ENCODE peak calls at places on chromosomes 2 and 18, in eight cellular contexts. F is IMR-90, I is psoas muscle, E is heart left ventricle, J is fibroblast of lung, O is adrenal gland, T is lung, X is astrocyte. Z is an unnamed sample. For H3K9me3, the result is how much of the 10 kb centered on the place peaks cover.

GRCh38 chr2:120254178-120254577 is 1.5 kb downstream of the RALB start:
- DNase-seq in I (no peak), O (no peak), J (no peak), T (no peak), X (no peak), E (no peak), F (peak), Z (no peak)

GRCh38 chr18:13800505-13801259 is 23.3 kb upstream of the MC5R start:
- DNase-seq in O (peak), T (peak), X (peak), J (peak), F (peak), I (peak), E (peak), Z (peak)

GRCh38 chr2:200288670-200289429 is 17.6 kb upstream of the SPATS2L start:
- DNase-seq in T (no peak), X (no peak), E (no peak), O (no peak), I (peak), J (peak), F (peak), Z (no peak)

GRCh38 chr18:10398571-10398970 is 55.9 kb upstream of the APCDD1 start:
- DNase-seq in E (no peak), J (no peak), O (no peak), X (no peak), I (no peak), F (no peak), T (peak), Z (no peak)

GRCh38 chr2:230784840-230785239 is 72.2 kb downstream of the CAB39 start:
- DNase-seq in T (no peak), F (no peak), I (no peak), O (no peak), J (no peak), E (no peak), X (peak), Z (no peak)

GRCh38 chr2:134169788-134170187 is 84.1 kb upstream of the MGAT5 start:
- DNase-seq in I (no peak), F (no peak), O (no peak), J (no peak), X (no peak), E (no peak), T (no peak), Z (no peak)

GRCh38 chr2:60295591-60295962 is 257.9 kb downstream of the BCL11A start:
- DNase-seq in O (no peak), X (no peak), J (no peak), T (no peak), I (no peak), F (no peak), E (no peak), Z (no peak)

GRCh38 chr2:37307500-37307899 is 17.1 kb downstream of the PRKD3 start:
- DNase-seq in O (no peak), X (no peak), T (no peak), J (no peak), I (no peak), E (no peak), F (no peak), Z (peak)

GRCh38 chr2:37886745-37887144 is 38.3 kb upstream of the RMDN2 start:
- DNase-seq in X (peak), E (no peak), I (no peak), F (peak), O (no peak), J (peak), T (no peak), Z (no peak)

GRCh38 chr2:176814274-176814673 is 398.3 kb upstream of the HNRNPA3 start:
- DNase-seq in O (no peak), J (no peak), X (no peak), T (no peak), F (no peak), I (no peak), E (no peak), Z (no peak)

DNA sequence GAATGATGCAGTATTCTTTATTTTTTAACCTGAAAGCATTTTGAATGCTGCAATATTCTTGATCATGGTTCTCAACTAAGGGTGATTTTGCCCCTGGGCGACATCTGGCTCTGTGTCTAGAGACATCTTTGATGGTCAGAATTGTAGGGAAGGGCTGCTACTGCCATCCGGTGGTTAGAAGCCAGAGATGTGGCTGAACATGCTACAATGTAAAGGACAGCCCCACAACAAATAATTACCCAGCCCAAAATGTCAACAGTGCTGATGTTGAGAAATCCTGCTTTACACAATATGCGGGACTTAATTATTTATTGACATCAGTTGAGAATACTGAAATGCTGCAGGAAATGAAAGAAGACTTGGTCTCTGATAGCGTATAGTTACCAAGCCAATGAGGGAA is 37.5 kb upstream of the SERPINB2 start:
- DNase-seq in T (no peak), E (no peak), F (peak), J (peak), O (no peak), X (no peak), I (no peak), Z (no peak)
- TF ChIP-seq CTCF in T (peak), E (peak), F (peak), J (peak), O (no peak), X (peak), I (no peak), Z (no peak)

GRCh38 chr2:105999590-105999989 is 194.5 kb downstream of the UXS1 start:
- DNase-seq in E (no peak), O (no peak), I (no peak), T (no peak), X (no peak), J (no peak), F (no peak), Z (no peak)
- H3K9me3 ChIP-seq in E (under half), O (under half), I (under half), T (under half), X (under half), J (under half), F (under half), Z (under half)

DNA sequence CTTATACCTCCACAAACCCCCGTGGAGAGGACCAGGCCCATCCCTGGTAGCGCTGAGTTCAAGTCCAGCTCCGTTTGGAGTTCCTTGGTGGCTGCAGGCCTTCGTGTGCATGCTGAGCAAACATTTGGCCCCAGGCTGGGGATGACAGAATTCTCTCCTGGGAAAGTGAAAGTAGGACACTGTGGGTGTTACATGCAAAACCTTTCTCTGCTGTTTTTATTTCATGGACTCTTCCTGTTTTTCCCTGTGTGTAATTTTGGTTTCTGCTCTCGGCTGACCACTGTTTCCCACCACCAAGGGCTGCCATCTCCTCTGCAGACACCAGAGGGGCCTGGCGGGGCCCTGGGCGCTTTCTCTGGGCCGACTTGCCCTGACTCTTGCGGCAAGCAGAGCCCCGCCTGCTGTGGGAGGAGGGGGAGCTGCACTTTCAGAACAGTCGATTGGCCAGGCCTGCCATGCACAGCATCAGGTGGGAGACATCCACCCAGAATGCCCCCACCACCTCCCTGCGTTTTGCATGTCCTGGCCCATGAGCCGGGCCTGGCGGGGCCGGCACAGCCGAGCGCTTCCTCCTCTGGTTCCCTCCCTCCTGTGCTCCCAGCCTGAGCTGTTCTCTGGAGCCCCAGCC is 102.4 kb downstream of the CABLES1 start:
- DNase-seq in T (peak), X (peak), F (peak), E (peak), O (no peak), J (peak), I (peak), Z (peak)
- TF ChIP-seq CTCF in T (no peak), X (no peak), F (peak), E (peak), O (no peak), J (peak), I (no peak), Z (no peak)

DNA sequence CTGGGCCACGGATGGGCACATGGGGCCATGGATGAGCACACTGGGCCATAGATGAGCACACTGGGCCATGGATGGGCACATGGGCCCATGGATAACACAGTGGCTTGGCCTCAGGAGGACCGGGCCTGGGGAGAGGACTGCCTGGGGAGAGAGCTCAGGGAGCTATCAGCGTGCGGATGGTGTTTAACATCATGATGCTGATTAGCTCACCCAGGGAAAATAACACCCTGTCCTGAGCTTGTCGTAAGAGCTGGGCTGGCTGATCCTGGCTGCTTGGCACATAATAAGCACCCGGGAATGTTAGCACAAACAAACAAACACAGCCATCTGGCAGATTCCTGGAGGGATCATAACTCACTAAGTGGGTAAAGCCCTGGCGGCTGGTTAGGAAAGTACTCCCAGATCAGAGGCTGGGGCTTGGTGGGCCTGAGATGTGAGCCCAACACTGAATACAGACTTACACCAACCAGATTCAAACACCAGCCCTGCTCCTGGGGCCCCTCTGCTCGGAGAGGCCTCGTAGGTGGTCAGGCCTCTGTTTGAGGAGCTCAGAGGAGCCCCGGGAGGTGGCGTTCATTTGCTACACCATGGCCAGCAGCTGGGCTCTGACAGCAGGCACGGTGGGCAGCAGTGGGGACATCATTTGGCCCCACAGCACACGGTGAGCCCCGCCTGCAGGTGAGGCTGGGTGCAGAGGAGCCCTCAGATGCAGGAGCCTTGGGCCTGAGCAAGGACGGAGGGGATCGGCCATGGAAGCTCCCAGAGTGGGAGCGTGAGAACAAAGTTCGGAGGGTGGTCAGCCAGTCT is 193.3 kb upstream of the HDAC4 start:
- DNase-seq in E (no peak), O (no peak), I (no peak), T (no peak), J (no peak), X (no peak), F (no peak), Z (no peak)
- H3K9me3 ChIP-seq in E (under half), O (under half), I (under half), T (under half), J (under half), X (under half), F (half or more), Z (under half)

DNA sequence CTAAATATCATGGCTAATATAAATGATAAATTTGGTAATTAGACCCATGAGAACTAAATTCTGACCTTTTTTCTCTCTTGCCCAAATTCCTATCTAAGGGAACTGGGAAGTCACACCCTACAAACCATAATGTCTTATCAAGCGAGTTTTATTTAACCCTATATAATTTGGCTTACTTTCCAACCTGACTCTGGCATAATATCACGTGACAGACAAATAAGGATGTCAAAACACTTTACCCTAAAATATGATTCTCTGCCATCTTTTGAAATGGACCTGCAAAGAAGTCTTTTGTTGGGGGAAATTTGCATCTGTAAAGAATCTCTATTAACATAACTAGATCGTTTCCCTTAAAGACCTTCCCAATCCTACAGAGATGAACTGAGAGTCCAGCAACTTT is 1823.5 kb upstream of the LRRTM1 start:
- DNase-seq in O (no peak), X (no peak), E (no peak), I (no peak), J (no peak), F (no peak), T (no peak), Z (no peak)
- TF ChIP-seq CTCF in O (no peak), X (no peak), E (no peak), I (no peak), J (no peak), F (no peak), T (no peak), Z (no peak)

GRCh38 chr2:89780318-89780717 is 1088.8 kb downstream of the RPIA start:
- DNase-seq in X (no peak), O (no peak), F (no peak), J (no peak), I (no peak), E (no peak), T (no peak), Z (no peak)
- H3K9me3 ChIP-seq in X (half or more), O (under half), F (half or more), J (under half), I (half or more), E (under half), T (under half), Z (half or more)